ENCODE peak calls at places on chromosomes 12 and 14, in seven cellular contexts. One of them, this sample, is unnamed.

GRCh38 chr14:98345186-98345585 is 926.8 kb downstream of the BCL11B start:
- DNase-seq in memory B cell: no peak
- DNase-seq in DMS153: no peak
- DNase-seq in sigmoid colon: no peak
- DNase-seq in stimulated activated CD4-positive, alpha-beta T cell treated with anti-CD3 and anti-CD28 coated beads, TNF-alpha, amount 100 ng/mL, for 1 hour: no peak
- DNase-seq in T follicular helper cell: no peak
- DNase-seq in iPS-NIHi11: no peak
- DNase-seq in this sample: no peak

GRCh38 chr14:102867826-102868580 is 54.5 kb upstream of the AMN start:
- DNase-seq in memory B cell: no peak
- DNase-seq in DMS153: no peak
- DNase-seq in sigmoid colon: no peak
- DNase-seq in stimulated activated CD4-positive, alpha-beta T cell treated with anti-CD3 and anti-CD28 coated beads, TNF-alpha, amount 100 ng/mL, for 1 hour: no peak
- DNase-seq in T follicular helper cell: no peak
- DNase-seq in iPS-NIHi11: no peak
- DNase-seq in this sample: no peak

GRCh38 chr14:98949031-98949430 is 323.0 kb downstream of the BCL11B start:
- DNase-seq in memory B cell: no peak
- DNase-seq in DMS153: no peak
- DNase-seq in sigmoid colon: peak
- DNase-seq in stimulated activated CD4-positive, alpha-beta T cell treated with anti-CD3 and anti-CD28 coated beads, TNF-alpha, amount 100 ng/mL, for 1 hour: no peak
- DNase-seq in T follicular helper cell: no peak
- DNase-seq in iPS-NIHi11: no peak
- DNase-seq in this sample: no peak

GRCh38 chr12:19131020-19131431 is 1.5 kb downstream of the PLEKHA5 start:
- DNase-seq in memory B cell: no peak
- DNase-seq in DMS153: no peak
- DNase-seq in sigmoid colon: no peak
- DNase-seq in stimulated activated CD4-positive, alpha-beta T cell treated with anti-CD3 and anti-CD28 coated beads, TNF-alpha, amount 100 ng/mL, for 1 hour: no peak
- DNase-seq in T follicular helper cell: no peak
- DNase-seq in iPS-NIHi11: peak
- DNase-seq in this sample: no peak

GRCh38 chr12:82461851-82462250 is 103.5 kb downstream of the METTL25 start:
- DNase-seq in memory B cell: no peak
- DNase-seq in DMS153: no peak
- DNase-seq in sigmoid colon: no peak
- DNase-seq in stimulated activated CD4-positive, alpha-beta T cell treated with anti-CD3 and anti-CD28 coated beads, TNF-alpha, amount 100 ng/mL, for 1 hour: no peak
- DNase-seq in T follicular helper cell: no peak
- DNase-seq in iPS-NIHi11: no peak
- DNase-seq in this sample: no peak

GRCh38 chr12:93378373-93379310 is 917 bp downstream of the NUDT4 start:
- DNase-seq in memory B cell: peak
- DNase-seq in DMS153: no peak
- DNase-seq in sigmoid colon: peak
- DNase-seq in stimulated activated CD4-positive, alpha-beta T cell treated with anti-CD3 and anti-CD28 coated beads, TNF-alpha, amount 100 ng/mL, for 1 hour: peak
- DNase-seq in T follicular helper cell: peak
- DNase-seq in iPS-NIHi11: peak
- DNase-seq in this sample: peak

GRCh38 chr12:132475304-132476037 is 14.5 kb upstream of the FBRSL1 start:
- DNase-seq in memory B cell: no peak
- DNase-seq in DMS153: peak
- DNase-seq in sigmoid colon: no peak
- DNase-seq in stimulated activated CD4-positive, alpha-beta T cell treated with anti-CD3 and anti-CD28 coated beads, TNF-alpha, amount 100 ng/mL, for 1 hour: no peak
- DNase-seq in T follicular helper cell: peak
- DNase-seq in iPS-NIHi11: no peak
- DNase-seq in this sample: no peak

GRCh38 chr12:19757317-19757877 is 318.1 kb downstream of the AEBP2 start:
- DNase-seq in memory B cell: no peak
- DNase-seq in DMS153: peak
- DNase-seq in sigmoid colon: no peak
- DNase-seq in stimulated activated CD4-positive, alpha-beta T cell treated with anti-CD3 and anti-CD28 coated beads, TNF-alpha, amount 100 ng/mL, for 1 hour: no peak
- DNase-seq in T follicular helper cell: no peak
- DNase-seq in iPS-NIHi11: peak
- DNase-seq in this sample: no peak

This sample was measured in activated CD8-positive, alpha-beta memory T cell treated with anti-CD3 and anti-CD28 coated beads for 1 hour.